ENCODE peak calls at places on chromosomes 5 and 9, in eight cellular contexts. I is ELR; J is A549; Y is stimulated activated CD8-positive, alpha-beta memory T cell treated with anti-CD3 and anti-CD28 coated beads, Interleukin-7, amount 100 ng/mL, for 48 hours; L is LoVo; N is type B pancreatic cell; O is effector memory CD8-positive, alpha-beta T cell; R is renal cortical epithelial cell. A is an unnamed sample.

GRCh38 chr9:38087934-38088925 is 19.2 kb upstream of the SHB start:
- DNase-seq in I (peak), Y (peak), N (peak), L (peak), O (peak), R (peak), J (peak), A (peak)

GRCh38 chr9:121698627-121699270 is 47.3 kb downstream of the DAB2IP start:
- DNase-seq in I (no peak), O (peak), R (no peak), J (no peak), L (no peak), N (peak), Y (no peak), A (no peak)

GRCh38 chr9:132896264-132896663 is 17.6 kb downstream of the SPACA9 start:
- DNase-seq in I (no peak), N (no peak), O (no peak), Y (no peak), L (no peak), R (no peak), J (no peak), A (no peak)

GRCh38 chr5:75729321-75729720 is 12.1 kb upstream of the POC5 start:
- DNase-seq in N (no peak), I (no peak), J (no peak), O (no peak), R (no peak), L (no peak), Y (no peak), A (no peak)

GRCh38 chr5:142783601-142784291 is 13.6 kb downstream of the ARHGAP26 start:
- DNase-seq in O (peak), I (no peak), L (no peak), N (no peak), Y (peak), R (peak), J (no peak), A (no peak)

GRCh38 chr9:129823163-129823933 is 588 bp downstream of the TOR1A start:
- DNase-seq in N (no peak), J (peak), L (no peak), I (peak), O (peak), Y (no peak), R (peak), A (no peak)

GRCh38 chr9:81737871-81738507 is 48.6 kb upstream of the TLE1 start:
- DNase-seq in O (no peak), L (peak), N (no peak), J (peak), I (peak), R (peak), Y (no peak), A (peak)

GRCh38 chr5:179733764-179734126 is 1.1 kb downstream of the MAML1 start:
- DNase-seq in I (no peak), Y (no peak), J (no peak), O (no peak), N (no peak), L (no peak), R (peak), A (no peak)

GRCh38 chr9:84140535-84141101 is 160.0 kb downstream of the RMI1 start:
- DNase-seq in J (no peak), O (no peak), N (no peak), Y (no peak), I (peak), R (no peak), L (no peak), A (no peak)

GRCh38 chr5:33611882-33612281 is 171.1 kb downstream of the TARS1 start:
- DNase-seq in L (no peak), Y (no peak), J (no peak), R (no peak), N (no peak), I (peak), O (no peak), A (no peak)

GRCh38 chr5:72301557-72301956 is 18.5 kb downstream of the MRPS27 start:
- DNase-seq in Y (no peak), L (no peak), I (no peak), J (no peak), N (no peak), O (no peak), R (no peak), A (no peak)

GRCh38 chr9:2630158-2630557 is 8.6 kb downstream of the VLDLR start:
- DNase-seq in L (no peak), R (peak), J (no peak), O (no peak), I (no peak), Y (no peak), N (no peak), A (no peak)

GRCh38 chr5:177470759-177471536 is 2.5 kb downstream of the DBN1 start:
- DNase-seq in Y (no peak), O (no peak), I (peak), L (no peak), N (no peak), R (peak), J (no peak), A (peak)

GRCh38 chr5:7017004-7017770 is 304.0 kb downstream of the TENT4A start:
- DNase-seq in I (no peak), N (no peak), O (no peak), J (no peak), L (no peak), Y (no peak), R (no peak), A (no peak)

GRCh38 chr5:54663876-54664275 is 146.3 kb downstream of the SNX18 start:
- DNase-seq in L (no peak), N (no peak), I (peak), Y (no peak), R (peak), J (no peak), O (no peak), A (peak)

GRCh38 chr5:3333105-3333504 is 262.5 kb upstream of the IRX1 start:
- DNase-seq in L (no peak), I (no peak), N (no peak), J (no peak), Y (no peak), R (no peak), O (no peak), A (no peak)

GRCh38 chr5:142977363-142978051 is 207.3 kb downstream of the ARHGAP26 start:
- DNase-seq in L (no peak), R (peak), Y (no peak), O (peak), N (no peak), J (no peak), I (peak), A (peak)

GRCh38 chr5:40223884-40224402 is 455.8 kb upstream of the PTGER4 start:
- DNase-seq in N (no peak), O (no peak), R (peak), L (no peak), Y (no peak), J (no peak), I (peak), A (peak)

GRCh38 chr5:139422307-139422893 is 16.9 kb downstream of the DNAJC18 start:
- DNase-seq in R (peak), I (peak), O (peak), J (peak), Y (no peak), L (peak), N (no peak), A (peak)

GRCh38 chr5:179259731-179260323 is 85.4 kb downstream of the ADAMTS2 start:
- DNase-seq in Y (no peak), R (no peak), O (no peak), L (no peak), J (no peak), I (peak), N (peak), A (no peak)

GRCh38 chr5:73446631-73447233 is 1.8 kb downstream of the FOXD1 start:
- DNase-seq in Y (no peak), N (no peak), J (no peak), O (no peak), I (peak), R (no peak), L (no peak), A (no peak)

GRCh38 chr9:85900504-85901201 is 40.3 kb upstream of the NAA35 start:
- DNase-seq in O (peak), I (peak), Y (no peak), N (no peak), J (peak), R (peak), L (peak), A (peak)

GRCh38 chr9:135990468-135991429 is 29.6 kb upstream of the UBAC1 start:
- DNase-seq in N (no peak), J (no peak), I (peak), O (no peak), Y (no peak), R (peak), L (no peak), A (no peak)

GRCh38 chr9:119736478-119737454 is 367.5 kb upstream of the BRINP1 start:
- DNase-seq in J (no peak), L (no peak), O (no peak), I (no peak), R (peak), Y (no peak), N (no peak), A (no peak)

GRCh38 chr9:6938447-6938846 is 180.7 kb downstream of the KDM4C start:
- DNase-seq in N (no peak), I (peak), J (no peak), L (peak), Y (no peak), O (no peak), R (peak), A (peak)

GRCh38 chr9:114507726-114508125 is 2.5 kb upstream of the WHRN start:
- DNase-seq in N (no peak), J (no peak), I (peak), O (peak), Y (no peak), L (no peak), R (peak), A (no peak)

GRCh38 chr5:106493910-106494309 is 1176.8 kb downstream of the EFNA5 start:
- DNase-seq in Y (no peak), R (no peak), N (no peak), L (no peak), J (no peak), O (no peak), I (no peak), A (no peak)

GRCh38 chr5:149550267-149550582 is 1.0 kb downstream of the CSNK1A1 start:
- DNase-seq in N (no peak), L (peak), O (no peak), J (no peak), I (peak), Y (no peak), R (peak), A (no peak)

GRCh38 chr9:16385590-16386578 is 484.6 kb downstream of the BNC2 start:
- DNase-seq in R (peak), J (no peak), Y (no peak), N (no peak), I (peak), L (no peak), O (no peak), A (no peak)

GRCh38 chr5:113202904-113203716 is 226.5 kb downstream of the DCP2 start:
- DNase-seq in L (peak), O (no peak), R (no peak), J (no peak), I (no peak), N (no peak), Y (no peak), A (peak)

GRCh38 chr5:137376127-137376526 is 123.0 kb downstream of the SPOCK1 start:
- DNase-seq in N (no peak), O (no peak), L (no peak), Y (no peak), J (no peak), I (no peak), R (no peak), A (no peak)

GRCh38 chr5:100520348-100520747 is 14.8 kb upstream of the FAM174A start:
- DNase-seq in Y (no peak), I (no peak), J (no peak), N (no peak), O (no peak), L (no peak), R (no peak), A (no peak)

GRCh38 chr9:75824816-75825568 is 65.5 kb upstream of the PCSK5 start:
- DNase-seq in I (no peak), R (no peak), Y (no peak), N (no peak), J (no peak), O (no peak), L (no peak), A (no peak)

GRCh38 chr5:3010953-3011763 is 259.7 kb upstream of the IRX2 start:
- DNase-seq in Y (no peak), N (peak), J (no peak), I (no peak), L (no peak), R (no peak), O (no peak), A (no peak)

GRCh38 chr5:100691545-100691944 is 156.4 kb downstream of the FAM174A start:
- DNase-seq in R (peak), L (no peak), O (no peak), J (no peak), N (no peak), Y (no peak), I (peak), A (no peak)

GRCh38 chr5:42811591-42812392 is at the start of gene SELENOP:
- DNase-seq in O (no peak), I (no peak), L (peak), N (no peak), R (peak), J (no peak), Y (no peak), A (no peak)

GRCh38 chr9:37753489-37754190 is at the start of gene TRMT10B:
- DNase-seq in R (peak), L (peak), O (peak), N (peak), Y (peak), I (peak), J (peak), A (peak)

GRCh38 chr5:3564136-3564535 is 31.5 kb upstream of the IRX1 start:
- DNase-seq in O (no peak), N (no peak), L (no peak), Y (no peak), R (no peak), I (no peak), J (no peak), A (no peak)

GRCh38 chr5:149760700-149761187 is 30.6 kb downstream of the PPARGC1B start:
- DNase-seq in J (no peak), I (peak), N (no peak), R (peak), L (no peak), Y (no peak), O (no peak), A (no peak)

A was measured in brain microvascular endothelial cell.